ENCODE peak calls at places on chromosomes 6 and 20, in six cellular contexts. One of them, this sample, is unnamed.

GRCh38 chr20:36775196-36775595 is 1.6 kb upstream of the DSN1 start:
- DNase-seq in dorsolateral prefrontal cortex: no peak
- DNase-seq in GM23248: peak
- DNase-seq in kidney epithelial cell: no peak
- DNase-seq in colonic mucosa: no peak
- DNase-seq in uterus: no peak
- DNase-seq in this sample: no peak

GRCh38 chr6:35443341-35444030 is 8.7 kb upstream of the FANCE start:
- DNase-seq in dorsolateral prefrontal cortex: no peak
- DNase-seq in GM23248: no peak
- DNase-seq in kidney epithelial cell: no peak
- DNase-seq in colonic mucosa: no peak
- DNase-seq in uterus: no peak
- DNase-seq in this sample: no peak

GRCh38 chr6:34745277-34746103 is 11.8 kb upstream of the SNRPC start:
- DNase-seq in dorsolateral prefrontal cortex: no peak
- DNase-seq in GM23248: peak
- DNase-seq in kidney epithelial cell: no peak
- DNase-seq in colonic mucosa: peak
- DNase-seq in uterus: no peak
- DNase-seq in this sample: peak

GRCh38 chr20:17557675-17558006 is 12.2 kb upstream of the DSTN start:
- DNase-seq in dorsolateral prefrontal cortex: no peak
- DNase-seq in GM23248: peak
- DNase-seq in kidney epithelial cell: no peak
- DNase-seq in colonic mucosa: peak
- DNase-seq in uterus: peak
- DNase-seq in this sample: peak

GRCh38 chr20:13930246-13930645 is 60.2 kb downstream of the SEL1L2 start:
- DNase-seq in dorsolateral prefrontal cortex: no peak
- DNase-seq in GM23248: peak
- DNase-seq in kidney epithelial cell: no peak
- DNase-seq in colonic mucosa: no peak
- DNase-seq in uterus: no peak
- DNase-seq in this sample: peak

GRCh38 chr6:53796451-53796780 is 1.6 kb downstream of the LRRC1 start:
- DNase-seq in dorsolateral prefrontal cortex: no peak
- DNase-seq in GM23248: no peak
- DNase-seq in kidney epithelial cell: no peak
- DNase-seq in colonic mucosa: no peak
- DNase-seq in uterus: no peak
- DNase-seq in this sample: peak

GRCh38 chr20:19886666-19887288 is 128.7 kb downstream of the RIN2 start:
- DNase-seq in dorsolateral prefrontal cortex: no peak
- DNase-seq in GM23248: no peak
- DNase-seq in kidney epithelial cell: no peak
- DNase-seq in colonic mucosa: peak
- DNase-seq in uterus: no peak
- DNase-seq in this sample: peak

GRCh38 chr20:63441777-63442493 is 30.5 kb downstream of the KCNQ2 start:
- DNase-seq in dorsolateral prefrontal cortex: peak
- DNase-seq in GM23248: peak
- DNase-seq in kidney epithelial cell: no peak
- DNase-seq in colonic mucosa: peak
- DNase-seq in uterus: no peak
- DNase-seq in this sample: peak

GRCh38 chr20:15594296-15594695 is 979.0 kb downstream of the KIF16B start:
- DNase-seq in dorsolateral prefrontal cortex: no peak
- DNase-seq in GM23248: no peak
- DNase-seq in kidney epithelial cell: no peak
- DNase-seq in colonic mucosa: no peak
- DNase-seq in uterus: no peak
- DNase-seq in this sample: peak

GRCh38 chr20:46350201-46350985 is 42.1 kb upstream of the CDH22 start:
- DNase-seq in dorsolateral prefrontal cortex: no peak
- DNase-seq in GM23248: peak
- DNase-seq in kidney epithelial cell: peak
- DNase-seq in colonic mucosa: no peak
- DNase-seq in uterus: no peak
- DNase-seq in this sample: peak

GRCh38 chr20:36235892-36236785 is at the start of gene AAR2:
- DNase-seq in dorsolateral prefrontal cortex: peak
- DNase-seq in GM23248: peak
- DNase-seq in kidney epithelial cell: peak
- DNase-seq in colonic mucosa: peak
- DNase-seq in uterus: peak
- DNase-seq in this sample: peak

GRCh38 chr6:138328210-138328609 is 49.5 kb upstream of the SMIM28 start:
- DNase-seq in dorsolateral prefrontal cortex: no peak
- DNase-seq in GM23248: no peak
- DNase-seq in kidney epithelial cell: no peak
- DNase-seq in colonic mucosa: no peak
- DNase-seq in uterus: no peak
- DNase-seq in this sample: no peak

GRCh38 chr20:45014671-45015415 is 48.5 kb downstream of the STK4 start:
- DNase-seq in dorsolateral prefrontal cortex: no peak
- DNase-seq in GM23248: peak
- DNase-seq in kidney epithelial cell: no peak
- DNase-seq in colonic mucosa: no peak
- DNase-seq in uterus: no peak
- DNase-seq in this sample: no peak

GRCh38 chr20:1654994-1655393 is 2.6 kb downstream of the SIRPG start:
- DNase-seq in dorsolateral prefrontal cortex: no peak
- DNase-seq in GM23248: no peak
- DNase-seq in kidney epithelial cell: no peak
- DNase-seq in colonic mucosa: no peak
- DNase-seq in uterus: no peak
- DNase-seq in this sample: no peak

GRCh38 chr6:31202259-31203166 is 32.0 kb upstream of the POU5F1 start:
- DNase-seq in dorsolateral prefrontal cortex: no peak
- DNase-seq in GM23248: no peak
- DNase-seq in kidney epithelial cell: no peak
- DNase-seq in colonic mucosa: peak
- DNase-seq in uterus: no peak
- DNase-seq in this sample: peak

GRCh38 chr6:84033523-84034451 is at the start of gene MRAP2:
- DNase-seq in dorsolateral prefrontal cortex: peak
- DNase-seq in GM23248: peak
- DNase-seq in kidney epithelial cell: no peak
- DNase-seq in colonic mucosa: peak
- DNase-seq in uterus: no peak
- DNase-seq in this sample: no peak

GRCh38 chr6:95242560-95242959 is 334.8 kb upstream of the MANEA start:
- DNase-seq in dorsolateral prefrontal cortex: no peak
- DNase-seq in GM23248: no peak
- DNase-seq in kidney epithelial cell: no peak
- DNase-seq in colonic mucosa: no peak
- DNase-seq in uterus: no peak
- DNase-seq in this sample: no peak

GRCh38 chr6:166575190-166575589 is 11.3 kb downstream of the RAMACL start:
- DNase-seq in dorsolateral prefrontal cortex: peak
- DNase-seq in GM23248: peak
- DNase-seq in kidney epithelial cell: no peak
- DNase-seq in colonic mucosa: no peak
- DNase-seq in uterus: peak
- DNase-seq in this sample: no peak

GRCh38 chr20:5509803-5510202 is 193.0 kb upstream of the PROKR2 start:
- DNase-seq in dorsolateral prefrontal cortex: no peak
- DNase-seq in GM23248: no peak
- DNase-seq in kidney epithelial cell: no peak
- DNase-seq in colonic mucosa: no peak
- DNase-seq in uterus: no peak
- DNase-seq in this sample: no peak

GRCh38 chr6:64672131-64672530 is 1034.9 kb downstream of the EYS start:
- DNase-seq in dorsolateral prefrontal cortex: no peak
- DNase-seq in GM23248: no peak
- DNase-seq in kidney epithelial cell: no peak
- DNase-seq in colonic mucosa: no peak
- DNase-seq in uterus: no peak
- DNase-seq in this sample: no peak

GRCh38 chr6:142543576-142543975 is 241.8 kb downstream of the ADGRG6 start:
- DNase-seq in dorsolateral prefrontal cortex: no peak
- DNase-seq in GM23248: no peak
- DNase-seq in kidney epithelial cell: no peak
- DNase-seq in colonic mucosa: no peak
- DNase-seq in uterus: no peak
- DNase-seq in this sample: no peak

GRCh38 chr6:36128793-36129192 is 1.5 kb upstream of the MAPK13 start:
- DNase-seq in dorsolateral prefrontal cortex: no peak
- DNase-seq in GM23248: no peak
- DNase-seq in kidney epithelial cell: no peak
- DNase-seq in colonic mucosa: no peak
- DNase-seq in uterus: no peak
- DNase-seq in this sample: no peak

GRCh38 chr6:312704-313485 is 20.6 kb downstream of the DUSP22 start:
- DNase-seq in dorsolateral prefrontal cortex: no peak
- DNase-seq in GM23248: no peak
- DNase-seq in kidney epithelial cell: no peak
- DNase-seq in colonic mucosa: no peak
- DNase-seq in uterus: no peak
- DNase-seq in this sample: no peak

GRCh38 chr6:118638288-118638687 is 13.1 kb downstream of the CEP85L start:
- DNase-seq in dorsolateral prefrontal cortex: no peak
- DNase-seq in GM23248: no peak
- DNase-seq in kidney epithelial cell: no peak
- DNase-seq in colonic mucosa: no peak
- DNase-seq in uterus: no peak
- DNase-seq in this sample: no peak

GRCh38 chr6:17820055-17820454 is 113.3 kb upstream of the NUP153 start:
- DNase-seq in dorsolateral prefrontal cortex: no peak
- DNase-seq in GM23248: no peak
- DNase-seq in kidney epithelial cell: no peak
- DNase-seq in colonic mucosa: no peak
- DNase-seq in uterus: no peak
- DNase-seq in this sample: no peak

GRCh38 chr6:162922816-162923215 is 195.0 kb downstream of the PACRG start:
- DNase-seq in dorsolateral prefrontal cortex: no peak
- DNase-seq in GM23248: no peak
- DNase-seq in kidney epithelial cell: no peak
- DNase-seq in colonic mucosa: no peak
- DNase-seq in uterus: no peak
- DNase-seq in this sample: no peak

GRCh38 chr6:90780141-90780540 is 193.3 kb upstream of the MAP3K7 start:
- DNase-seq in dorsolateral prefrontal cortex: no peak
- DNase-seq in GM23248: no peak
- DNase-seq in kidney epithelial cell: no peak
- DNase-seq in colonic mucosa: no peak
- DNase-seq in uterus: no peak
- DNase-seq in this sample: no peak
- H3K4me3 ChIP-seq in dorsolateral prefrontal cortex: no peak
- H3K4me3 ChIP-seq in GM23248: no peak
- H3K4me3 ChIP-seq in kidney epithelial cell: no peak
- H3K4me3 ChIP-seq in colonic mucosa: no peak
- H3K4me3 ChIP-seq in uterus: no peak
- H3K4me3 ChIP-seq in this sample: no peak

DNA sequence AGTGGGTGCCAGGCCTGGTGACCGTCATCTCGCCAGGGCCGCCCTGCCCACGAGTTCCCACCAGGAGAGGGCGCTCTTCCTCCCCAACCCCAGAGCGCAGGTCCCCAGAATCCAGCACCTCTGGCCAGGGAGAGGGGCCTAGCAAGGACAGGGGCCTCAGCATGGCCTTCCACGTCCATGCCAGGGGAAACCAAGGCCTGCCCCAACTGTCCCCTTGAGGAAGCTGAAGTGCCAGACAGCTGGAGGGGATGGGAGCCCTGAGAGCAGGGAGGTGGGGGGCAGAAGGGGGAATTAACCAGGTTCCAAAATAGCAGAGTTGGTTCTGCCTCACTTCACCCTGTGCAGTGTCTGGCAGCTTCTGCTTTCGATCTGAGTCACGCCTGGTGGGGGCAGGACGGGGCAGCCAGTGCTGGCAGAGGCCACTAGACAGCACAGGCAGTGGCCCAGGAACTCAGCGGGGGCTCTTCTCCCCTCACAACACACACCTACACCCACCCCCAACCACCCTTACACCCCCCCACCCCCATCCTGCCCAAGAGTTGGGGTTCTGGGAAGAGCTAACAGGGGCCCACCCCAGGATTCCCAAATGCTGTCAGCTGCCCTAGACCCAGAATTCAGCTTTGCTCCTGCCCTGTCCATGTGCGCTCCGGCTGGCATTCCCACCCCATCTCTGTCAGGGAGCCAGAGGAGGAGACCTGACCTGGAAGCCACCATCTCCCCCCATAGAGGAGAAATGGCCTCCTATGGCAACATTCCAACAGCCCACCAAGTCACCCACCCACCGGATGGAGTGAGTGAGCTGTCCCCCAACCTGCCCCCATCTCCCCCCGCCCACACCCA is 29.2 kb downstream of the TFEB start:
- DNase-seq in dorsolateral prefrontal cortex: peak
- DNase-seq in GM23248: peak
- DNase-seq in kidney epithelial cell: no peak
- DNase-seq in colonic mucosa: peak
- DNase-seq in uterus: peak
- DNase-seq in this sample: no peak
- H3K4me3 ChIP-seq in dorsolateral prefrontal cortex: peak
- H3K4me3 ChIP-seq in GM23248: no peak
- H3K4me3 ChIP-seq in kidney epithelial cell: no peak
- H3K4me3 ChIP-seq in colonic mucosa: no peak
- H3K4me3 ChIP-seq in uterus: no peak
- H3K4me3 ChIP-seq in this sample: no peak

DNA sequence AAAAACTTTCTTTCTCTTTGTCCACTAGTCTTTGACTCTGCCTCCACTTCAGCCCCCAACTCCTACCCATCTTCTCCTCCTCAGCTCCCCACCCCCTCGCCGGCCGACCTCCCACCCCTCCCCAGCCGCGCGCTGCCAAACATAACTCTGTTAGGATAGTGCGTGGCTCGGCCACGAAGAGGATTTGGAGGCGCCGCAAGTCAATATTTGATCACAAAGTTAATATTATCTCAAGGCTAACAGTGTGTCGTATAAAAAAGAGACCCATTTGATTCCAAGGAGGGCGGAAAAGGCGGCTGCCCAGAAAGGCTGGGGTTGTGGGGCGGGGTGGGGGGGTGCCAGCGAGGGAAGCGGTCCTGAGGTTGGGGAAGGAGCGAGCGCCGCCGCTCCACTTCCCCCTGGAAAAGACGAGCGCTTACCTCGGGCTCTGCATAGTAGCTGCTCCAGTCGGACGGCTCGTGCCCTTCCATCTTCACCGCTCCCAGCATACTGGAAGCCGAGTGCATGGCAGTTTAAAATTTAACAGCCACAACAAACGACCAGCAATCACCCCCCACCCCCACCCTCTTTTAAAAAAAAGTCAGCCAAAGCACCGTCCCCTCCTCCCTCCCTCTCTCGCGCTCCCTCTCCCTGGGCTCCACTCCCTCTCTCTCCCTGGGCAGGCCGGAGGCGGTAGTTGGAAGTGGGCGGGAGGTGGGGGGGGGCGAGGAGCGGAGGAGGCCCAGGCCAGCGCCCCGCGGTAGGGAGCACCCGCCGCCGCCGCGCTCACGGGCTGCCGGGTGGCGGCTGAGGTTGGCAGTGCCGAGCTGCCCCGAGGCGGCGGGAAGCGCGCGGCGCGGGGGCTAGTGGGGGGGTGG is at the start of gene FOXA2:
- DNase-seq in dorsolateral prefrontal cortex: no peak
- DNase-seq in GM23248: no peak
- DNase-seq in kidney epithelial cell: no peak
- DNase-seq in colonic mucosa: peak
- DNase-seq in uterus: no peak
- DNase-seq in this sample: peak
- H3K4me3 ChIP-seq in dorsolateral prefrontal cortex: no peak
- H3K4me3 ChIP-seq in GM23248: no peak
- H3K4me3 ChIP-seq in kidney epithelial cell: peak
- H3K4me3 ChIP-seq in colonic mucosa: peak
- H3K4me3 ChIP-seq in uterus: no peak
- H3K4me3 ChIP-seq in this sample: peak

GRCh38 chr6:45419574-45420082 is 41.9 kb upstream of the SUPT3H start:
- DNase-seq in dorsolateral prefrontal cortex: no peak
- DNase-seq in GM23248: no peak
- DNase-seq in kidney epithelial cell: no peak
- DNase-seq in colonic mucosa: peak
- DNase-seq in uterus: no peak
- DNase-seq in this sample: peak
- H3K4me3 ChIP-seq in dorsolateral prefrontal cortex: peak
- H3K4me3 ChIP-seq in GM23248: peak
- H3K4me3 ChIP-seq in kidney epithelial cell: peak
- H3K4me3 ChIP-seq in colonic mucosa: peak
- H3K4me3 ChIP-seq in uterus: peak
- H3K4me3 ChIP-seq in this sample: peak

This sample was measured in bronchial epithelial cell.